ENCODE peak calls at places on chromosomes 3 and 15, in ten cellular contexts. W, J, T, V, H, M, O, D, I and N are unnamed samples.

GRCh38 chr3:157354722-157355121 is 81.9 kb upstream of the PTX3 start:
- DNase-seq in W (no peak), J (no peak), T (no peak), V (no peak), H (no peak), M (peak; percentile 56), O (no peak), D (peak; percentile 21), I (no peak), N (no peak)

GRCh38 chr3:42839616-42840015 is 30.4 kb downstream of the ACKR2 start:
- DNase-seq in W (no peak), J (peak; percentile 1), T (peak; percentile 11), V (peak; percentile 54), H (no peak), M (peak; percentile 75), O (no peak), D (peak; percentile 69), I (peak; percentile 66), N (no peak)

GRCh38 chr15:62124953-62125263 is 40.2 kb downstream of the C2CD4B start:
- DNase-seq in W (no peak), J (no peak), T (no peak), V (no peak), H (no peak), M (no peak), O (no peak), D (no peak), I (no peak), N (no peak)

GRCh38 chr3:112372396-112372795 is 39.4 kb downstream of the CD200 start:
- DNase-seq in W (no peak), J (no peak), T (no peak), V (no peak), H (no peak), M (no peak), O (no peak), D (no peak), I (no peak), N (no peak)

GRCh38 chr15:40217166-40217785 is 21.6 kb upstream of the PAK6 start:
- DNase-seq in W (peak; percentile 62), J (peak; percentile 14), T (no peak), V (peak; percentile 73), H (no peak), M (peak; percentile 75), O (peak; percentile 34), D (peak; percentile 67), I (peak; percentile 67), N (no peak)

GRCh38 chr15:87826119-87826730 is 430.3 kb downstream of the NTRK3 start:
- DNase-seq in W (no peak), J (no peak), T (no peak), V (no peak), H (no peak), M (no peak), O (no peak), D (no peak), I (no peak), N (no peak)

GRCh38 chr3:188584958-188585689 is 431.2 kb downstream of the LPP start:
- DNase-seq in W (no peak), J (no peak), T (no peak), V (no peak), H (no peak), M (peak; percentile 48), O (no peak), D (peak; percentile 49), I (no peak), N (no peak)

GRCh38 chr3:111837112-111837511 is 22.0 kb upstream of the PHLDB2 start:
- DNase-seq in W (no peak), J (no peak), T (no peak), V (no peak), H (no peak), M (no peak), O (no peak), D (no peak), I (no peak), N (no peak)

GRCh38 chr3:188868803-188869202 is 303.0 kb upstream of the TPRG1 start:
- DNase-seq in W (no peak), J (no peak), T (no peak), V (no peak), H (no peak), M (no peak), O (no peak), D (no peak), I (no peak), N (no peak)

GRCh38 chr3:4493931-4494806 is 1.0 kb downstream of the ITPR1 start:
- DNase-seq in W (peak; percentile 46), J (no peak), T (no peak), V (no peak), H (no peak), M (peak; percentile 33), O (no peak), D (peak; percentile 22), I (peak; percentile 8), N (no peak)

GRCh38 chr15:61025283-61025682 is 203.8 kb downstream of the RORA start:
- DNase-seq in W (no peak), J (no peak), T (no peak), V (no peak), H (no peak), M (peak; percentile 11), O (no peak), D (no peak), I (peak; percentile 60), N (no peak)

GRCh38 chr3:48125026-48125704 is 63.1 kb downstream of the CDC25A start:
- DNase-seq in W (no peak), J (no peak), T (no peak), V (no peak), H (no peak), M (no peak), O (no peak), D (peak; percentile 54), I (peak; percentile 78), N (no peak)

GRCh38 chr15:100154338-100154737 is 187.4 kb downstream of the ADAMTS17 start:
- DNase-seq in W (no peak), J (no peak), T (no peak), V (no peak), H (no peak), M (no peak), O (no peak), D (no peak), I (no peak), N (no peak)

GRCh38 chr15:70806992-70807712 is 43.8 kb upstream of the UACA start:
- DNase-seq in W (peak; percentile 57), J (no peak), T (no peak), V (no peak), H (no peak), M (peak; percentile 29), O (no peak), D (peak; percentile 45), I (no peak), N (no peak)

GRCh38 chr3:73622135-73622534 is 2.6 kb downstream of the PDZRN3 start:
- DNase-seq in W (peak; percentile 65), J (no peak), T (peak; percentile 11), V (no peak), H (no peak), M (no peak), O (no peak), D (no peak), I (peak; percentile 63), N (no peak)

GRCh38 chr3:157786216-157786615 is 283.0 kb upstream of the VEPH1 start:
- DNase-seq in W (no peak), J (no peak), T (no peak), V (no peak), H (no peak), M (peak; percentile 96), O (no peak), D (peak; percentile 82), I (peak; percentile 97), N (no peak)

GRCh38 chr3:37402351-37402750 is 228.0 kb upstream of the LRRFIP2 start:
- DNase-seq in W (no peak), J (no peak), T (no peak), V (no peak), H (no peak), M (no peak), O (no peak), D (no peak), I (peak; percentile 17), N (no peak)

GRCh38 chr3:10746001-10746400 is 70.0 kb upstream of the SLC6A11 start:
- DNase-seq in W (no peak), J (no peak), T (no peak), V (no peak), H (no peak), M (no peak), O (no peak), D (no peak), I (no peak), N (no peak)

GRCh38 chr3:47578691-47579632 is at the start of gene CSPG5:
- DNase-seq in W (no peak), J (no peak), T (no peak), V (no peak), H (no peak), M (peak; percentile 19), O (no peak), D (no peak), I (no peak), N (peak; percentile 46)

GRCh38 chr15:61382927-61383326 is 153.8 kb upstream of the RORA start:
- DNase-seq in W (no peak), J (no peak), T (no peak), V (no peak), H (no peak), M (no peak), O (no peak), D (peak; percentile 2), I (peak; percentile 58), N (no peak)

GRCh38 chr15:55279746-55280351 is 9.8 kb downstream of the RAB27A start:
- DNase-seq in W (no peak), J (peak; percentile 23), T (no peak), V (no peak), H (no peak), M (peak; percentile 94), O (peak; percentile 28), D (peak; percentile 89), I (peak; percentile 88), N (no peak)

GRCh38 chr3:102756706-102757105 is 321.9 kb downstream of the ZPLD1 start:
- DNase-seq in W (no peak), J (no peak), T (no peak), V (no peak), H (no peak), M (no peak), O (no peak), D (no peak), I (no peak), N (no peak)